ENCODE peak calls at places on chromosomes 16 and 17, in ten cellular contexts. K, S, Y, T, B, L, R, M, Q and Z are unnamed samples.
A peak's percentile ranks its signal among the peaks of the same experiment; 100 is the strongest.

GRCh38 chr16:49019081-49019633 is 262.5 kb downstream of the CBLN1 start:
- DNase-seq in L (no peak), R (no peak), M (peak; percentile 42), K (no peak), B (no peak), Y (no peak), S (no peak), T (no peak), Q (no peak), Z (peak; percentile 86)

GRCh38 chr17:65064452-65065019 is 8.0 kb upstream of the GNA13 start:
- DNase-seq in M (no peak), T (no peak), Y (no peak), L (no peak), R (no peak), K (no peak), Q (peak; percentile 54), B (no peak), S (no peak), Z (no peak)

GRCh38 chr16:23803591-23804123 is 32.1 kb upstream of the PRKCB start:
- DNase-seq in K (no peak), M (peak; percentile 45), L (peak; percentile 57), Y (peak; percentile 82), T (peak; percentile 70), Q (peak; percentile 9), B (peak; percentile 64), R (peak; percentile 27), S (peak; percentile 11), Z (no peak)

GRCh38 chr17:64628641-64629040 is 33.5 kb downstream of the SMURF2 start:
- DNase-seq in K (no peak), M (no peak), B (no peak), Y (no peak), T (no peak), S (no peak), R (no peak), Q (no peak), L (no peak), Z (no peak)

GRCh38 chr16:1003551-1004347 is 22.2 kb downstream of the SOX8 start:
- DNase-seq in Q (no peak), Y (no peak), L (no peak), K (no peak), T (no peak), S (no peak), B (peak; percentile 37), M (no peak), R (no peak), Z (no peak)

GRCh38 chr16:81885976-81886586 is 107.0 kb downstream of the PLCG2 start:
- DNase-seq in Q (peak; percentile 34), Y (no peak), B (no peak), S (peak; percentile 25), T (no peak), M (peak; percentile 38), L (peak; percentile 40), K (no peak), R (no peak), Z (no peak)

GRCh38 chr17:65183736-65184135 is 46.6 kb downstream of the RGS9 start:
- DNase-seq in M (peak; percentile 40), Q (peak; percentile 70), B (no peak), K (no peak), Y (no peak), L (no peak), S (no peak), T (no peak), R (no peak), Z (no peak)

GRCh38 chr17:66602659-66603363 is 232.1 kb upstream of the CACNG5 start:
- DNase-seq in T (no peak), S (no peak), Y (no peak), R (no peak), L (no peak), K (no peak), Q (peak; percentile 80), M (no peak), B (no peak), Z (no peak)

GRCh38 chr17:66492500-66493123 is 190.2 kb downstream of the PRKCA start:
- DNase-seq in Y (no peak), T (no peak), B (no peak), S (no peak), R (no peak), Q (peak; percentile 47), M (no peak), K (no peak), L (no peak), Z (no peak)

GRCh38 chr17:64599187-64599676 is 62.9 kb downstream of the SMURF2 start:
- DNase-seq in M (no peak), B (peak; percentile 23), T (peak; percentile 51), L (no peak), S (no peak), Y (peak; percentile 29), R (no peak), K (no peak), Q (no peak), Z (no peak)

GRCh38 chr16:57791903-57792461 is 10.3 kb downstream of the KIFC3 start:
- DNase-seq in Y (no peak), B (no peak), M (no peak), K (no peak), R (no peak), S (no peak), T (no peak), Q (no peak), L (no peak), Z (no peak)

GRCh38 chr17:31453896-31454295 is 62.4 kb downstream of the RAB11FIP4 start:
- DNase-seq in T (no peak), L (no peak), S (no peak), M (no peak), R (no peak), K (no peak), Q (no peak), Y (no peak), B (no peak), Z (no peak)

GRCh38 chr16:6884002-6884401 is 448.6 kb upstream of the RBFOX1 start:
- DNase-seq in Y (no peak), R (no peak), M (no peak), Q (no peak), L (no peak), B (no peak), K (no peak), T (no peak), S (no peak), Z (no peak)

GRCh38 chr16:79247386-79247785 is 353.2 kb downstream of the MAF start:
- DNase-seq in Q (no peak), S (no peak), M (no peak), Y (no peak), R (no peak), B (no peak), K (no peak), L (no peak), T (no peak), Z (no peak)

GRCh38 chr16:25165284-25165683 is 51.5 kb upstream of the AQP8 start:
- DNase-seq in S (no peak), R (no peak), M (no peak), Q (no peak), B (no peak), L (no peak), T (no peak), K (no peak), Y (no peak), Z (no peak)

GRCh38 chr17:81414751-81415516 is 19.7 kb downstream of the BAHCC1 start:
- DNase-seq in R (no peak), K (no peak), L (no peak), Q (no peak), S (no peak), B (no peak), M (no peak), T (no peak), Y (no peak), Z (no peak)

GRCh38 chr17:38922538-38923291 is 2.7 kb upstream of the LASP1NB start:
- DNase-seq in L (no peak), R (peak; percentile 34), S (peak; percentile 77), Q (peak; percentile 91), B (no peak), K (peak; percentile 34), T (no peak), Y (peak; percentile 68), M (no peak), Z (peak; percentile 29)
- TF ChIP-seq CTCF in L (peak; percentile 23), R (no peak), S (no peak), Q (no peak), B (no peak), K (no peak), T (peak; percentile 10), Y (no peak), M (no peak), Z (no peak)

DNA sequence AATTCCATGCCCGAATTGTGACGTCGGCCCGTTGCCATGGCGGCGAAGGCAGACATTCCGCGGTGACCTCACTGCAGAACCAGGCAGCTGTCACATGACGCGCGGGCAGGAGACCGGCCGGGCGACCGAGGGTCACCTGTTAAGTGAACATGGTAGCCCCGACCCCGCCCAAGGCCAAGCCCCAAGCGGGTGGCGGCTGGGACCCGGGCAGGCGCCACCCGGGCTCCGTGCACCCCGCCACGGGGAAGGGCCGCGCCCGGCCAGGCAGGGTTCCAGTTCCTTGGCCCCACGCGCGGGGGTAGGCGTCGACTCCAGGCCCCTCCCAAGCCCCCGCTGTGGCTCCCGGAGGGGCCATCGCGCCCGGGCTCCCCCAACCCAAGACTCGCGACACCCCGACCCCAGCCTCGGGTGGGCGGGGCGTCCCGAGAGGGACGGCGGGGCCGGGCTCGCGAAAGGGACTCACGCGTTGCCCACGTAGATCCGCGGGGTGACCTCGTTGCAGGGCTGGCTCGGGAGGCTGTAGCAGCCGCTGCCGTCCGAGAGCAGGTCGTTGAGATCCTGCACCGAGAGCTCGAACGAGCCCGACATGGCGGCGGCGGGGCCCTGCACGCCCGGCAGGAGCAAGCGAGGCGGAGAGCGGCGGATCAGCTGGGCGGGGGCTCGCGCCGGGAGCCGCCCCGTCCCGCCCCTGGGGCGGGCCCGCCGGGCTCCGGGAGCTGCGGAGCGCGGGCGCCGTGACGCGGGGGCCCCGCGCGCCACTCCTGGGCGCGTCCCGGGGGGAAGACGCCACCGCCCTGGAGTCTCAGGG is at the start of gene DUSP3:
- DNase-seq in B (peak; percentile 61), M (peak; percentile 93), Q (peak; percentile 96), L (peak; percentile 81), T (peak; percentile 98), Y (peak; percentile 96), R (peak; percentile 95), S (peak; percentile 95), K (peak; percentile 82), Z (peak; percentile 65)
- TF ChIP-seq CTCF in B (no peak), M (no peak), Q (no peak), L (no peak), T (no peak), Y (no peak), R (no peak), S (no peak), K (no peak), Z (no peak)

GRCh38 chr17:75827291-75828050 is 16.7 kb downstream of the UNC13D start:
- DNase-seq in K (no peak), Q (peak; percentile 70), B (peak; percentile 30), R (peak; percentile 79), S (peak; percentile 72), Y (peak; percentile 65), L (no peak), M (peak; percentile 69), T (no peak), Z (no peak)
- TF ChIP-seq CTCF in K (peak; percentile 69), Q (peak; percentile 77), B (peak; percentile 84), R (peak; percentile 70), S (peak; percentile 63), Y (peak; percentile 81), L (peak; percentile 87), M (peak; percentile 82), T (peak; percentile 67), Z (peak; percentile 72)

DNA sequence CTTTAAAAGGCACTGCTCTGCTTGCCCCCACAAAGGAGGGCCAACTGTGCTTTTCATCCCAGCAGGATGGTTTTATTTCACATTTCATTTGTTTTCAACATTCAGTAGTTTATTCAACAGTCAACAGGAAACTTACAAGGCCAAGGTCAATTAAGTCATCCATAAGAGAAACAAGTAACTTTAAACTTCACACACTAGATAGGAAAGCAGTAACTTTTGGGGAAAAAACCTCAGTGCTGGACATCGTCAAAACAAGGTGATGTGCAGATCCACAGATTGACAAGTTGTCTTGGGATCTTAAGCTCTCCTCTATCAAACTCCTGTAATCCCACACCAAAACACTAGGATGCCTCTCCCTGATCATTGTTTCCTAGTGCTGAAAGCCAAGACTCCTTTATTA is 18.5 kb downstream of the NFE2L1 start:
- DNase-seq in K (no peak), R (no peak), T (no peak), Q (no peak), S (no peak), Y (no peak), M (no peak), B (no peak), L (no peak), Z (no peak)
- TF ChIP-seq CTCF in K (no peak), R (no peak), T (no peak), Q (no peak), S (no peak), Y (no peak), M (no peak), B (no peak), L (no peak), Z (no peak)